ENCODE peak calls at places on chromosomes 1 and 21, in eight cellular contexts. One of them, this sample, is unnamed.
A peak's percentile ranks its signal among the peaks of the same experiment; 100 is the strongest.

GRCh38 chr21:32382108-32382601 is 10.7 kb downstream of the URB1 start:
- DNase-seq in thoracic aorta: no peak
- DNase-seq in lung: no peak
- DNase-seq in GM23248: peak; percentile 69
- DNase-seq in heart left ventricle: no peak
- DNase-seq in brain microvascular endothelial cell: no peak
- DNase-seq in pancreas: no peak
- DNase-seq in CD8-positive, alpha-beta T cell: peak; percentile 43
- DNase-seq in this sample: no peak

GRCh38 chr1:170290971-170291370 is 145.2 kb downstream of the NTMT2 start:
- DNase-seq in thoracic aorta: no peak
- DNase-seq in lung: no peak
- DNase-seq in GM23248: peak; percentile 64
- DNase-seq in heart left ventricle: no peak
- DNase-seq in brain microvascular endothelial cell: peak; percentile 25
- DNase-seq in pancreas: no peak
- DNase-seq in CD8-positive, alpha-beta T cell: no peak
- DNase-seq in this sample: no peak

GRCh38 chr21:35204850-35205564 is 155.9 kb upstream of the RUNX1 start:
- DNase-seq in thoracic aorta: peak; percentile 21
- DNase-seq in lung: peak; percentile 66
- DNase-seq in GM23248: peak; percentile 85
- DNase-seq in heart left ventricle: peak; percentile 87
- DNase-seq in brain microvascular endothelial cell: peak; percentile 93
- DNase-seq in pancreas: peak; percentile 76
- DNase-seq in CD8-positive, alpha-beta T cell: no peak
- DNase-seq in this sample: no peak

GRCh38 chr1:65062339-65062738 is 85.7 kb upstream of the AK4 start:
- DNase-seq in thoracic aorta: no peak
- DNase-seq in lung: no peak
- DNase-seq in GM23248: no peak
- DNase-seq in heart left ventricle: no peak
- DNase-seq in brain microvascular endothelial cell: no peak
- DNase-seq in pancreas: no peak
- DNase-seq in CD8-positive, alpha-beta T cell: no peak
- DNase-seq in this sample: no peak

GRCh38 chr1:112232848-112233247 is 163.2 kb upstream of the CTTNBP2NL start:
- DNase-seq in thoracic aorta: no peak
- DNase-seq in lung: no peak
- DNase-seq in GM23248: no peak
- DNase-seq in heart left ventricle: no peak
- DNase-seq in brain microvascular endothelial cell: no peak
- DNase-seq in pancreas: no peak
- DNase-seq in CD8-positive, alpha-beta T cell: no peak
- DNase-seq in this sample: no peak

GRCh38 chr1:9384751-9385245 is 92.1 kb downstream of the SPSB1 start:
- DNase-seq in thoracic aorta: no peak
- DNase-seq in lung: no peak
- DNase-seq in GM23248: peak; percentile 31
- DNase-seq in heart left ventricle: peak; percentile 88
- DNase-seq in brain microvascular endothelial cell: peak; percentile 41
- DNase-seq in pancreas: no peak
- DNase-seq in CD8-positive, alpha-beta T cell: no peak
- DNase-seq in this sample: no peak

GRCh38 chr1:159946242-159947187 is 1.1 kb upstream of the IGSF9 start:
- DNase-seq in thoracic aorta: no peak
- DNase-seq in lung: no peak
- DNase-seq in GM23248: peak; percentile 43
- DNase-seq in heart left ventricle: no peak
- DNase-seq in brain microvascular endothelial cell: no peak
- DNase-seq in pancreas: no peak
- DNase-seq in CD8-positive, alpha-beta T cell: no peak
- DNase-seq in this sample: no peak

GRCh38 chr21:29133796-29134195 is 3.4 kb downstream of the MAP3K7CL start:
- DNase-seq in thoracic aorta: no peak
- DNase-seq in lung: no peak
- DNase-seq in GM23248: no peak
- DNase-seq in heart left ventricle: no peak
- DNase-seq in brain microvascular endothelial cell: no peak
- DNase-seq in pancreas: no peak
- DNase-seq in CD8-positive, alpha-beta T cell: no peak
- DNase-seq in this sample: no peak

GRCh38 chr1:55262822-55263221 is 47.7 kb upstream of the USP24 start:
- DNase-seq in thoracic aorta: no peak
- DNase-seq in lung: no peak
- DNase-seq in GM23248: peak; percentile 85
- DNase-seq in heart left ventricle: no peak
- DNase-seq in brain microvascular endothelial cell: peak; percentile 69
- DNase-seq in pancreas: no peak
- DNase-seq in CD8-positive, alpha-beta T cell: no peak
- DNase-seq in this sample: no peak

GRCh38 chr1:101187287-101187686 is 49.5 kb upstream of the S1PR1 start:
- DNase-seq in thoracic aorta: no peak
- DNase-seq in lung: no peak
- DNase-seq in GM23248: peak; percentile 43
- DNase-seq in heart left ventricle: no peak
- DNase-seq in brain microvascular endothelial cell: no peak
- DNase-seq in pancreas: no peak
- DNase-seq in CD8-positive, alpha-beta T cell: no peak
- DNase-seq in this sample: no peak

GRCh38 chr1:56569661-56570060 is 9.7 kb downstream of the PLPP3 start:
- DNase-seq in thoracic aorta: no peak
- DNase-seq in lung: no peak
- DNase-seq in GM23248: no peak
- DNase-seq in heart left ventricle: no peak
- DNase-seq in brain microvascular endothelial cell: no peak
- DNase-seq in pancreas: no peak
- DNase-seq in CD8-positive, alpha-beta T cell: no peak
- DNase-seq in this sample: no peak

GRCh38 chr1:81894867-81895266 is 94.1 kb downstream of the ADGRL2 start:
- DNase-seq in thoracic aorta: no peak
- DNase-seq in lung: no peak
- DNase-seq in GM23248: peak; percentile 22
- DNase-seq in heart left ventricle: no peak
- DNase-seq in brain microvascular endothelial cell: peak; percentile 5
- DNase-seq in pancreas: no peak
- DNase-seq in CD8-positive, alpha-beta T cell: no peak
- DNase-seq in this sample: no peak

DNA sequence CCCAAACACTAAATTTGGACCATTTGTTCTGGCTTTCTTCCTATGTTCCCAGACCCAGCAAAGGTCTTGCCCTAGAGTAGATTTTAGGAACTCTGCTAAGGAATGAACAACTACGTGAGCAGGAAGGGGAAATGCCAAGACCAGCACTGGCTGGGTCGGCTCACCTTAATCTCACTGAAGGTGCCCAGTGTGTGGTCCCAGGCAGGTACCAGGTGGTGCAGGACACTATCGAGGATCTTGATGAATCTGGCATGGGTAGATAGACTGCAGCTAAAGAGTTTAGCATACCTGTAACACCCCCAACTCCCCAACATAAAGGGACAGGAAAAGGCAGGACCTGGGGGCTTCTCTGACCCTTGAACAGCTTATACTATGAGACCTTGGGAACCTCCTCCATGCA is 3.0 kb downstream of the HECTD3 start:
- DNase-seq in thoracic aorta: no peak
- DNase-seq in lung: no peak
- DNase-seq in GM23248: no peak
- DNase-seq in heart left ventricle: no peak
- DNase-seq in brain microvascular endothelial cell: no peak
- DNase-seq in pancreas: no peak
- DNase-seq in CD8-positive, alpha-beta T cell: no peak
- DNase-seq in this sample: no peak
- H3K36me3 ChIP-seq in thoracic aorta: peaks cover 59% of the 10 kb centered on the region
- H3K36me3 ChIP-seq in lung: peaks cover 61% of the 10 kb centered on the region
- H3K36me3 ChIP-seq in GM23248: no peaks in the 10 kb centered on the region
- H3K36me3 ChIP-seq in heart left ventricle: peaks cover 65% of the 10 kb centered on the region
- H3K36me3 ChIP-seq in brain microvascular endothelial cell: peaks cover 60% of the 10 kb centered on the region
- H3K36me3 ChIP-seq in pancreas: peaks cover 3% of the 10 kb centered on the region
- H3K36me3 ChIP-seq in CD8-positive, alpha-beta T cell: peaks cover 52% of the 10 kb centered on the region
- H3K36me3 ChIP-seq in this sample: peaks cover 58% of the 10 kb centered on the region

DNA sequence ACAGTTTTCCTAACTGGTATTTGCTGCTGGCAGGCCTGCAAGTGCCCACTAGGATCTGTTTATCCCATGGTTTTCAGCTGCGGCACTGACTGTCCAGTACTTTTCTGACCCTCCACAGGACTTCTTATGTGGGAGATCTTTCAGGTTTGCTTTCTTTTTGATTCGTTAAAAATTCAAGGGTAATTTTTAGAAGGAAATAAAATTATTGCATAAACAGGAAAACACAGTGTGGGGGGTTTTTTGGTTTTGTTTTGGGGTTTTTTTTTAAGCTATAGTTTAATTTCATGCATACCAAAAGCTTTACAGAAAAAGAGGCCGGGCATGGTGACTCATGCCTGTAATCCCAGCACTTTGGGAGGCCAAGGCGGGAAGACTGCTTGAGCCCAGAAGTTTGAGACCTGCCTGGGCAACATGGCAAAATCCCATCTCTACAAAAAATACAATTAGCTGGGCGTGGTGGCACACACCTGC is 3.6 kb downstream of the NIBAN1 start:
- DNase-seq in thoracic aorta: no peak
- DNase-seq in lung: no peak
- DNase-seq in GM23248: peak; percentile 53
- DNase-seq in heart left ventricle: no peak
- DNase-seq in brain microvascular endothelial cell: no peak
- DNase-seq in pancreas: no peak
- DNase-seq in CD8-positive, alpha-beta T cell: no peak
- DNase-seq in this sample: no peak
- H3K27ac ChIP-seq in thoracic aorta: peak overlapping the region; percentile 96
- H3K27ac ChIP-seq in lung: peak overlapping the region; percentile 82
- H3K27ac ChIP-seq in GM23248: no peak overlapping the region
- H3K27ac ChIP-seq in heart left ventricle: peak overlapping the region; percentile 87
- H3K27ac ChIP-seq in brain microvascular endothelial cell: no peak overlapping the region
- H3K27ac ChIP-seq in pancreas: peak overlapping the region; percentile 88
- H3K27ac ChIP-seq in CD8-positive, alpha-beta T cell: no peak overlapping the region
- H3K27ac ChIP-seq in this sample: peak overlapping the region; percentile 58

GRCh38 chr1:76247261-76247852 is 172.8 kb downstream of the ST6GALNAC3 start:
- DNase-seq in thoracic aorta: no peak
- DNase-seq in lung: no peak
- DNase-seq in GM23248: no peak
- DNase-seq in heart left ventricle: no peak
- DNase-seq in brain microvascular endothelial cell: no peak
- DNase-seq in pancreas: no peak
- DNase-seq in CD8-positive, alpha-beta T cell: no peak
- DNase-seq in this sample: no peak

GRCh38 chr1:76254165-76255043 is 179.9 kb downstream of the ST6GALNAC3 start:
- DNase-seq in thoracic aorta: no peak
- DNase-seq in lung: no peak
- DNase-seq in GM23248: peak; percentile 51
- DNase-seq in heart left ventricle: no peak
- DNase-seq in brain microvascular endothelial cell: no peak
- DNase-seq in pancreas: no peak
- DNase-seq in CD8-positive, alpha-beta T cell: no peak
- DNase-seq in this sample: no peak

GRCh38 chr1:76250317-76250716 is 175.8 kb downstream of the ST6GALNAC3 start:
- DNase-seq in thoracic aorta: no peak
- DNase-seq in lung: no peak
- DNase-seq in GM23248: no peak
- DNase-seq in heart left ventricle: no peak
- DNase-seq in brain microvascular endothelial cell: no peak
- DNase-seq in pancreas: no peak
- DNase-seq in CD8-positive, alpha-beta T cell: no peak
- DNase-seq in this sample: no peak
- H3K4me3 ChIP-seq in thoracic aorta: no peak overlapping the region
- H3K4me3 ChIP-seq in lung: no peak overlapping the region
- H3K4me3 ChIP-seq in GM23248: no peak overlapping the region
- H3K4me3 ChIP-seq in heart left ventricle: no peak overlapping the region
- H3K4me3 ChIP-seq in brain microvascular endothelial cell: no peak overlapping the region
- H3K4me3 ChIP-seq in pancreas: no peak overlapping the region
- H3K4me3 ChIP-seq in CD8-positive, alpha-beta T cell: no peak overlapping the region
- H3K4me3 ChIP-seq in this sample: no peak overlapping the region

GRCh38 chr21:33962290-33962689 is 46.7 kb upstream of the ATP5PO start:
- DNase-seq in thoracic aorta: no peak
- DNase-seq in lung: no peak
- DNase-seq in GM23248: no peak
- DNase-seq in heart left ventricle: no peak
- DNase-seq in brain microvascular endothelial cell: no peak
- DNase-seq in pancreas: no peak
- DNase-seq in CD8-positive, alpha-beta T cell: peak; percentile 42
- DNase-seq in this sample: no peak

GRCh38 chr21:33964706-33965325 is 49.2 kb upstream of the ATP5PO start:
- DNase-seq in thoracic aorta: no peak
- DNase-seq in lung: no peak
- DNase-seq in GM23248: peak; percentile 61
- DNase-seq in heart left ventricle: no peak
- DNase-seq in brain microvascular endothelial cell: no peak
- DNase-seq in pancreas: no peak
- DNase-seq in CD8-positive, alpha-beta T cell: no peak
- DNase-seq in this sample: no peak

GRCh38 chr21:33961061-33961460 is 45.5 kb upstream of the ATP5PO start:
- DNase-seq in thoracic aorta: no peak
- DNase-seq in lung: no peak
- DNase-seq in GM23248: no peak
- DNase-seq in heart left ventricle: no peak
- DNase-seq in brain microvascular endothelial cell: no peak
- DNase-seq in pancreas: no peak
- DNase-seq in CD8-positive, alpha-beta T cell: no peak
- DNase-seq in this sample: no peak

GRCh38 chr21:33963848-33964555 is 48.4 kb upstream of the ATP5PO start:
- DNase-seq in thoracic aorta: no peak
- DNase-seq in lung: no peak
- DNase-seq in GM23248: no peak
- DNase-seq in heart left ventricle: no peak
- DNase-seq in brain microvascular endothelial cell: no peak
- DNase-seq in pancreas: no peak
- DNase-seq in CD8-positive, alpha-beta T cell: peak; percentile 19
- DNase-seq in this sample: no peak

GRCh38 chr21:33959680-33960079 is 44.1 kb upstream of the ATP5PO start:
- DNase-seq in thoracic aorta: no peak
- DNase-seq in lung: no peak
- DNase-seq in GM23248: no peak
- DNase-seq in heart left ventricle: no peak
- DNase-seq in brain microvascular endothelial cell: no peak
- DNase-seq in pancreas: no peak
- DNase-seq in CD8-positive, alpha-beta T cell: no peak
- DNase-seq in this sample: no peak
- H3K36me3 ChIP-seq in thoracic aorta: no peaks in the 10 kb centered on the region
- H3K36me3 ChIP-seq in lung: no peaks in the 10 kb centered on the region
- H3K36me3 ChIP-seq in GM23248: no peaks in the 10 kb centered on the region
- H3K36me3 ChIP-seq in heart left ventricle: no peaks in the 10 kb centered on the region
- H3K36me3 ChIP-seq in brain microvascular endothelial cell: no peaks in the 10 kb centered on the region
- H3K36me3 ChIP-seq in pancreas: no peaks in the 10 kb centered on the region
- H3K36me3 ChIP-seq in CD8-positive, alpha-beta T cell: peaks cover 4% of the 10 kb centered on the region
- H3K36me3 ChIP-seq in this sample: peaks cover 4% of the 10 kb centered on the region

DNA sequence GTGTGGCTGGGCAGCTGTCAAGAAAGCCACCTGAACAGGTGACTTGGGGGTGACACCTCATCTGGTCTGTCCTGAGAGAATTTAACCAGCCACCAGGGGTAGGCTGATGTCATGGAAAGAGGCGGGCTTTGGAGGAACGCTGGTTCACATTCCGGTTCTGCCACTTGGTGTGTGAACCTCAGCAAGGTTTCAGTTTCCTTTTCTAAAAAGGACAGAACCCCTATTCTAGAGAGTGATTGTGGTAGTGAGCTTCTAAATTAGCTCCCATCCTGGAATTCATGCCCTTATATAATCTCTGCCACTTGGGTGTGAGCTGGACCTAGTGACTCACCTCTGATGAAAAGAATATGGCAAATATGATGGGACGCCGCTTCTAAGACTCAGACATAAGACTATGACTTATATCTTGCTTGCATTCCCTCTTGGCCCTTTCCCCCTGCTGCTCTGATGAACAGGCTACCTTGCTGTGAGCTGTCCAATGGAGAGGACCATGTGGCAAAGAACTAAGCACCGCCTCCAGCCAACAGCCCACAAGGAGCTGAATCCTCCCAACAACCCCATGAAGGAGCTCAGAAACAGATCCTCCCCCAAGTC is 332.1 kb downstream of the RRAGC start:
- DNase-seq in thoracic aorta: no peak
- DNase-seq in lung: peak; percentile 45
- DNase-seq in GM23248: peak; percentile 3
- DNase-seq in heart left ventricle: no peak
- DNase-seq in brain microvascular endothelial cell: no peak
- DNase-seq in pancreas: no peak
- DNase-seq in CD8-positive, alpha-beta T cell: no peak
- DNase-seq in this sample: peak; percentile 11
- H3K27ac ChIP-seq in thoracic aorta: no peak overlapping the region
- H3K27ac ChIP-seq in lung: no peak overlapping the region
- H3K27ac ChIP-seq in GM23248: no peak overlapping the region
- H3K27ac ChIP-seq in heart left ventricle: no peak overlapping the region
- H3K27ac ChIP-seq in brain microvascular endothelial cell: no peak overlapping the region
- H3K27ac ChIP-seq in pancreas: no peak overlapping the region
- H3K27ac ChIP-seq in CD8-positive, alpha-beta T cell: no peak overlapping the region
- H3K27ac ChIP-seq in this sample: no peak overlapping the region